ENCODE peak calls at places on chromosomes 11 and 22, in seven cellular contexts. K is trophoblast cell, J is neuronal stem cell, Z is mesendoderm, N is H1, O is H9, H is mesenchymal stem cell. V is an unnamed sample.
A peak's percentile ranks its signal among the peaks of the same experiment; 100 is the strongest.

GRCh38 chr11:91078221-91078620 is 855.4 kb upstream of the CHORDC1 start:
- DNase-seq in K (no peak), J (no peak), Z (no peak), N (no peak), O (no peak), H (no peak), V (no peak)

GRCh38 chr11:132858203-132858602 is 674.1 kb downstream of the OPCML start:
- DNase-seq in K (no peak), J (no peak), Z (peak; percentile 91), N (peak; percentile 64), O (peak; percentile 85), H (peak; percentile 27), V (peak; percentile 55)

GRCh38 chr11:63884191-63884590 is 32.8 kb downstream of the RCOR2 start:
- DNase-seq in K (no peak), J (no peak), Z (no peak), N (no peak), O (no peak), H (no peak), V (no peak)

GRCh38 chr11:27471588-27472397 is 797 bp downstream of the LGR4 start:
- DNase-seq in K (peak; percentile 60), J (peak; percentile 52), Z (peak; percentile 65), N (no peak), O (peak; percentile 61), H (peak; percentile 28), V (no peak)

GRCh38 chr11:77406396-77406795 is 67.5 kb downstream of the PAK1 start:
- DNase-seq in K (no peak), J (no peak), Z (no peak), N (no peak), O (no peak), H (no peak), V (no peak)

GRCh38 chr11:102453921-102454320 is 1.4 kb upstream of the TMEM123 start:
- DNase-seq in K (no peak), J (no peak), Z (no peak), N (no peak), O (no peak), H (no peak), V (no peak)

GRCh38 chr11:111570796-111571195 is 30.3 kb downstream of the LAYN start:
- DNase-seq in K (no peak), J (no peak), Z (no peak), N (no peak), O (no peak), H (no peak), V (no peak)

GRCh38 chr22:46937185-46937584 is 174.7 kb downstream of the TBC1D22A start:
- DNase-seq in K (peak; percentile 23), J (no peak), Z (no peak), N (no peak), O (no peak), H (no peak), V (no peak)

GRCh38 chr22:35835998-35836691 is 118.5 kb downstream of the APOL5 start:
- DNase-seq in K (peak; percentile 35), J (peak; percentile 39), Z (peak; percentile 96), N (no peak), O (peak; percentile 70), H (peak; percentile 78), V (peak; percentile 86)

GRCh38 chr11:70068345-70068744 is 9.8 kb upstream of the ANO1 start:
- DNase-seq in K (no peak), J (no peak), Z (no peak), N (no peak), O (peak; percentile 19), H (no peak), V (no peak)

GRCh38 chr11:111870887-111871692 is at the start of gene ALG9:
- DNase-seq in K (peak; percentile 50), J (peak; percentile 68), Z (peak; percentile 90), N (peak; percentile 31), O (peak; percentile 81), H (peak; percentile 89), V (peak; percentile 82)

GRCh38 chr22:25764270-25765015 is 22.5 kb downstream of the MYO18B start:
- DNase-seq in K (no peak), J (no peak), Z (peak; percentile 72), N (no peak), O (peak; percentile 70), H (no peak), V (no peak)

GRCh38 chr11:19576903-19577302 is 135.7 kb upstream of the NAV2 start:
- DNase-seq in K (no peak), J (no peak), Z (no peak), N (no peak), O (no peak), H (no peak), V (no peak)

GRCh38 chr22:38504731-38505594 is 1.1 kb downstream of the DDX17 start:
- DNase-seq in K (no peak), J (peak; percentile 27), Z (peak; percentile 82), N (no peak), O (no peak), H (peak; percentile 71), V (peak; percentile 48)

GRCh38 chr11:69508974-69509373 is 27.5 kb downstream of the LINC01488 start:
- DNase-seq in K (no peak), J (no peak), Z (no peak), N (no peak), O (no peak), H (no peak), V (no peak)

GRCh38 chr11:8092587-8093424 is 11.8 kb downstream of the TUB start:
- DNase-seq in K (peak; percentile 27), J (no peak), Z (peak; percentile 82), N (no peak), O (peak; percentile 71), H (peak; percentile 72), V (peak; percentile 66)

DNA sequence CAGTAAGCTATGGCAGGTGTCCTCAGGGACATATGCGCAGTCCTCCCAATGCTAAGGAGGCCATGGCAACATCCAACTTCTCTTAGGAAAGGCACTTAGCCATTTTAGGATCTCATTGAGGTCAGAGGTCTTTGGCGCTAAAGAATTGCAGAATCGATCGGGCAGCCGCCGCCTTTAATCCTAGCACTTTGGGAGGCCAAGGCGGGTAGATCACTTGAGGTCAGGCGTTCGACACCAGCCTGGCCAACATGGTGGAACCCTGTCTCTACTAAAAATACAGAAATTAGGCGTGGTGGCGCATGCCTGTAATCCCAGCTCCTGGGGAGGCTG is 1.2 kb upstream of the CHID1 start:
- DNase-seq in K (no peak), J (no peak), Z (no peak), N (no peak), O (no peak), H (no peak), V (no peak)
- H2AK5ac ChIP-seq in K (no peak overlapping the region), J (peak overlapping the region; percentile 96), Z (no peak overlapping the region), N (no peak overlapping the region), O (no peak overlapping the region), H (no peak overlapping the region), V (peak overlapping the region; percentile 46)

GRCh38 chr22:28779833-28780232 is 7.3 kb downstream of the CCDC117 start:
- DNase-seq in K (no peak), J (no peak), Z (no peak), N (no peak), O (no peak), H (no peak), V (no peak)
- H2AK5ac ChIP-seq in K (no peak overlapping the region), J (no peak overlapping the region), Z (no peak overlapping the region), N (no peak overlapping the region), O (no peak overlapping the region), H (no peak overlapping the region), V (no peak overlapping the region)

DNA sequence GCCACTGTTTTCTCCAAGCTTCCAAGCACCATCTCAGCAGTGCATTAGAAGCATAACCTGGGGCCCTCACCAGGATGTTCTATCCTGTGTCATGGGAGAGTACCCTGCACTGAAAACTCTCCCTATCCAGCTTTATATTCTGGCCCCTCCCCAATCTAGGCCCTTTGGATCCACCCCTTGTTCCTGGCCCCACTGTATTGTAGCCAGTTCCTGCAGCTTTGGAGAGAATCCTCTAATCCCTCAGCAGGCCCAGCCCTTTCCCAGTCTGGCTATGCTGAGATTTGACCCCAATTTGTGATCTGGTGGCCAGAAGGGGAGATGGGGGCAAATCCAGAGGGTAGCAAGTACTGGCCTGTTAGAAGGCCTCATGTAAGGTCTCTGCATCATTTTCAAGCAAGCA is 589.3 kb upstream of the CADM1 start:
- DNase-seq in K (no peak), J (no peak), Z (no peak), N (no peak), O (no peak), H (no peak), V (no peak)
- H2AK5ac ChIP-seq in K (no peak overlapping the region), J (no peak overlapping the region), Z (no peak overlapping the region), N (no peak overlapping the region), O (no peak overlapping the region), H (no peak overlapping the region), V (no peak overlapping the region)

DNA sequence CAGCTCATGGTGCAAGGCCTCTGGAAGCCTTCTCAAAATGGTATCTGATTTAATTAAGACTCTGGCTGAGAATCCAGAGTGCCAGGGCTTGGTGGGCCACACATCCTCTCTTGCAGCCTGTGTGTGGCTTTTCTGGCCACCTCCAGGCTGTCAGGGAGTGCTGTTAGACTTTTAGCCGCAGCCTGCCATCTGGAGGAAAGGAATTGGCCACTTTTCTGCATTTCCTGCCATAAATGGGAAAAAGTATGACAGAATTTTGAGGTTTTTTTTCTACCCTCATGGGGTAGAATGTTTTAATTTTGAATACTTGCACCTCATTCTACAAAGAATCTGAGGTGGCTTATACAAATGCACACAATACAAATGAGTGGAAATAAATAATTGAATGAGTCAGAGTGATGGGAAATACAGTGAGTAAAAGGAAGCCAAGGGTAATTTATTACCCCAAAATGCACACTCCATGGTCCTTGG is 218.4 kb downstream of the ADAMTS15 start:
- DNase-seq in K (no peak), J (no peak), Z (peak; percentile 27), N (no peak), O (no peak), H (peak; percentile 39), V (peak; percentile 51)
- H2AK5ac ChIP-seq in K (no peak overlapping the region), J (peak overlapping the region; percentile 83), Z (no peak overlapping the region), N (no peak overlapping the region), O (no peak overlapping the region), H (peak overlapping the region; percentile 73), V (peak overlapping the region; percentile 87)

DNA sequence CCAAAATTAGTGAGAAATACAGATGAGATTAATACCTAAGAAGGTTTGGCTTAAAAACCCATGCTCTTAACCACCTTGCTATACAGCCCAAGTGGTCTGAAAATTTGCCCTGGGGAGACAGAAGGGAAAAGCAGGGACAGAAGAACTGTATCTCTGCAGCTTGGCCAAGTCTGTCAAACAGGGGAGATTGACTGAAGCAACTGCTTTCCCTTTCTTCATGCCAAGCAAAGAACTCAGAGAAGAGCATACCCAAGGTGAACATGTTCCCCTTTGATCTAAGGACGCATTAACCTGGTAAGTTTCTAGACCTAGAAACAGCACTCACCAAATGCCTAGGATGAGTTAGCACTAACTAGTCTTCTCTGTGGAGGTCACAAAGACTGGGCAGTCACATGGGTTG is 75.7 kb upstream of the GRAMD1B start:
- DNase-seq in K (no peak), J (no peak), Z (no peak), N (no peak), O (no peak), H (no peak), V (no peak)
- H2AK5ac ChIP-seq in K (no peak overlapping the region), J (no peak overlapping the region), Z (no peak overlapping the region), N (no peak overlapping the region), O (no peak overlapping the region), H (no peak overlapping the region), V (no peak overlapping the region)

GRCh38 chr22:39621826-39622225 is 51.3 kb downstream of the CACNA1I start:
- DNase-seq in K (no peak), J (no peak), Z (no peak), N (no peak), O (no peak), H (no peak), V (no peak)
- H2AK5ac ChIP-seq in K (no peak overlapping the region), J (peak overlapping the region; percentile 61), Z (no peak overlapping the region), N (no peak overlapping the region), O (no peak overlapping the region), H (no peak overlapping the region), V (no peak overlapping the region)